ENCODE peak calls at places on chromosomes 12 and 14, in four cellular contexts. One of them, this sample, is unnamed.

GRCh38 chr14:38143651-38144505 is 63.8 kb upstream of the SSTR1 start:
- DNase-seq in tibial artery: no peak
- DNase-seq in lung: no peak
- DNase-seq in GM10248: no peak
- DNase-seq in this sample: no peak

GRCh38 chr12:70763666-70764065 is 126.4 kb upstream of the PTPRB start:
- DNase-seq in tibial artery: no peak
- DNase-seq in lung: no peak
- DNase-seq in GM10248: no peak
- DNase-seq in this sample: no peak

GRCh38 chr12:49470986-49471385 is 67.8 kb upstream of the KCNH3 start:
- DNase-seq in GM10248: no peak
- DNase-seq in lung: no peak
- DNase-seq in tibial artery: no peak
- DNase-seq in this sample: no peak

GRCh38 chr14:50726372-50727107 is 58.4 kb upstream of the SAV1 start:
- DNase-seq in tibial artery: no peak
- DNase-seq in GM10248: peak
- DNase-seq in lung: no peak
- DNase-seq in this sample: no peak

GRCh38 chr14:95045836-95046430 is 111.4 kb downstream of the DICER1 start:
- DNase-seq in tibial artery: no peak
- DNase-seq in GM10248: no peak
- DNase-seq in lung: no peak
- DNase-seq in this sample: no peak

GRCh38 chr14:68871392-68871791 is 78.5 kb upstream of the ZFP36L1 start:
- DNase-seq in GM10248: no peak
- DNase-seq in tibial artery: no peak
- DNase-seq in lung: no peak
- DNase-seq in this sample: no peak

GRCh38 chr12:31021809-31022492 is 51.7 kb upstream of the DDX11 start:
- DNase-seq in lung: no peak
- DNase-seq in GM10248: no peak
- DNase-seq in tibial artery: no peak
- DNase-seq in this sample: no peak

GRCh38 chr12:8818526-8818925 is 3.9 kb upstream of the A2ML1 start:
- DNase-seq in tibial artery: no peak
- DNase-seq in lung: no peak
- DNase-seq in GM10248: no peak
- DNase-seq in this sample: no peak

GRCh38 chr14:25103820-25104219 is 53.9 kb upstream of the STXBP6 start:
- DNase-seq in lung: no peak
- DNase-seq in tibial artery: no peak
- DNase-seq in GM10248: no peak
- DNase-seq in this sample: no peak

GRCh38 chr12:66960704-66961690 is 282.1 kb upstream of the GRIP1 start:
- DNase-seq in lung: no peak
- DNase-seq in tibial artery: no peak
- DNase-seq in GM10248: no peak
- DNase-seq in this sample: no peak

GRCh38 chr12:118498171-118498570 is 121.8 kb downstream of the SUDS3 start:
- DNase-seq in lung: no peak
- DNase-seq in GM10248: no peak
- DNase-seq in tibial artery: no peak
- DNase-seq in this sample: no peak

GRCh38 chr14:64746298-64747250 is 42.4 kb downstream of the PLEKHG3 start:
- DNase-seq in tibial artery: no peak
- DNase-seq in lung: no peak
- DNase-seq in GM10248: no peak
- DNase-seq in this sample: no peak

GRCh38 chr12:32134144-32134888 is 27.7 kb downstream of the BICD1 start:
- DNase-seq in GM10248: peak
- DNase-seq in tibial artery: no peak
- DNase-seq in lung: no peak
- DNase-seq in this sample: no peak

GRCh38 chr12:85253823-85254222 is 26.2 kb upstream of the ALX1 start:
- DNase-seq in GM10248: no peak
- DNase-seq in lung: no peak
- DNase-seq in tibial artery: no peak
- DNase-seq in this sample: no peak

GRCh38 chr12:33708935-33709334 is 269.3 kb upstream of the SYT10 start:
- DNase-seq in GM10248: no peak
- DNase-seq in lung: no peak
- DNase-seq in tibial artery: no peak
- DNase-seq in this sample: no peak

GRCh38 chr14:93040443-93040842 is 75.3 kb downstream of the ITPK1 start:
- DNase-seq in GM10248: no peak
- DNase-seq in lung: no peak
- DNase-seq in tibial artery: no peak
- DNase-seq in this sample: no peak

GRCh38 chr12:26798013-26798412 is 35.0 kb downstream of the ITPR2 start:
- DNase-seq in tibial artery: no peak
- DNase-seq in GM10248: peak
- DNase-seq in lung: no peak
- DNase-seq in this sample: peak

GRCh38 chr12:65305346-65305950 is 27.0 kb downstream of the MSRB3 start:
- DNase-seq in lung: no peak
- DNase-seq in GM10248: no peak
- DNase-seq in tibial artery: no peak
- DNase-seq in this sample: no peak

GRCh38 chr14:63164108-63164683 is 40.0 kb upstream of the RHOJ start:
- DNase-seq in lung: no peak
- DNase-seq in tibial artery: no peak
- DNase-seq in GM10248: no peak
- DNase-seq in this sample: no peak

GRCh38 chr14:32129124-32129523 is 52.0 kb downstream of the ARHGAP5 start:
- DNase-seq in tibial artery: no peak
- DNase-seq in lung: no peak
- DNase-seq in GM10248: no peak
- DNase-seq in this sample: no peak

DNA sequence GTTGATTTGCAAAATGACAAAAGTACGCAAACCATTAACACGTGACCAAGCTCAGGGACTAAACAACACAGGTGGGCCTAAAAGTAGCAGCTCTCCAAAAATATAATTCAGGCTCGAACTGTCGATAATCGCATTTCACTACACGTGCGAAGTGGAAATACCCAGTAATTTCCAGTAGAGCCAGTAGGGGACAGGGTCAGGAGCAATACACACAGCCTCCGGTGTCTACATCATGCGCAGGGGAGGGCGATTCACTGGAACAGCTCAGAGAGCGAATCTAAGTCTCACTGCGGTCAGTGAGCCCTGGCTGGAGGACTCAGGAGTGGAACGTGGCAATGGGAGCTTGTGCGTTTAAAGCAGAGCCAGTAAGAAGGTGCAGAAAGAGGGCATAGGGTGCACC is 40.4 kb downstream of the SETD3 start:
- DNase-seq in lung: no peak
- DNase-seq in GM10248: no peak
- DNase-seq in tibial artery: no peak
- DNase-seq in this sample: no peak
- TF ChIP-seq CTCF in lung: no peak
- TF ChIP-seq CTCF in GM10248: no peak
- TF ChIP-seq CTCF in tibial artery: no peak
- TF ChIP-seq CTCF in this sample: no peak

GRCh38 chr12:51922762-51923505 is 15.6 kb downstream of the ACVRL1 start:
- DNase-seq in GM10248: no peak
- DNase-seq in tibial artery: peak
- DNase-seq in lung: peak
- DNase-seq in this sample: no peak
- TF ChIP-seq CTCF in GM10248: no peak
- TF ChIP-seq CTCF in tibial artery: no peak
- TF ChIP-seq CTCF in lung: no peak
- TF ChIP-seq CTCF in this sample: no peak

GRCh38 chr14:70571139-70571538 is 29.3 kb downstream of the MED6 start:
- DNase-seq in GM10248: no peak
- DNase-seq in tibial artery: no peak
- DNase-seq in lung: no peak
- DNase-seq in this sample: no peak
- TF ChIP-seq CTCF in GM10248: no peak
- TF ChIP-seq CTCF in tibial artery: no peak
- TF ChIP-seq CTCF in lung: no peak
- TF ChIP-seq CTCF in this sample: no peak

GRCh38 chr12:127145929-127146789 is 1120.8 kb upstream of the TMEM132C start:
- DNase-seq in lung: peak
- DNase-seq in GM10248: no peak
- DNase-seq in tibial artery: no peak
- DNase-seq in this sample: no peak
- TF ChIP-seq CTCF in lung: no peak
- TF ChIP-seq CTCF in GM10248: no peak
- TF ChIP-seq CTCF in tibial artery: no peak
- TF ChIP-seq CTCF in this sample: no peak

GRCh38 chr12:6494351-6494743 is 445 bp downstream of the NCAPD2 start:
- DNase-seq in GM10248: no peak
- DNase-seq in tibial artery: no peak
- DNase-seq in lung: no peak
- DNase-seq in this sample: peak
- TF ChIP-seq CTCF in GM10248: no peak
- TF ChIP-seq CTCF in tibial artery: no peak
- TF ChIP-seq CTCF in lung: no peak
- TF ChIP-seq CTCF in this sample: no peak

DNA sequence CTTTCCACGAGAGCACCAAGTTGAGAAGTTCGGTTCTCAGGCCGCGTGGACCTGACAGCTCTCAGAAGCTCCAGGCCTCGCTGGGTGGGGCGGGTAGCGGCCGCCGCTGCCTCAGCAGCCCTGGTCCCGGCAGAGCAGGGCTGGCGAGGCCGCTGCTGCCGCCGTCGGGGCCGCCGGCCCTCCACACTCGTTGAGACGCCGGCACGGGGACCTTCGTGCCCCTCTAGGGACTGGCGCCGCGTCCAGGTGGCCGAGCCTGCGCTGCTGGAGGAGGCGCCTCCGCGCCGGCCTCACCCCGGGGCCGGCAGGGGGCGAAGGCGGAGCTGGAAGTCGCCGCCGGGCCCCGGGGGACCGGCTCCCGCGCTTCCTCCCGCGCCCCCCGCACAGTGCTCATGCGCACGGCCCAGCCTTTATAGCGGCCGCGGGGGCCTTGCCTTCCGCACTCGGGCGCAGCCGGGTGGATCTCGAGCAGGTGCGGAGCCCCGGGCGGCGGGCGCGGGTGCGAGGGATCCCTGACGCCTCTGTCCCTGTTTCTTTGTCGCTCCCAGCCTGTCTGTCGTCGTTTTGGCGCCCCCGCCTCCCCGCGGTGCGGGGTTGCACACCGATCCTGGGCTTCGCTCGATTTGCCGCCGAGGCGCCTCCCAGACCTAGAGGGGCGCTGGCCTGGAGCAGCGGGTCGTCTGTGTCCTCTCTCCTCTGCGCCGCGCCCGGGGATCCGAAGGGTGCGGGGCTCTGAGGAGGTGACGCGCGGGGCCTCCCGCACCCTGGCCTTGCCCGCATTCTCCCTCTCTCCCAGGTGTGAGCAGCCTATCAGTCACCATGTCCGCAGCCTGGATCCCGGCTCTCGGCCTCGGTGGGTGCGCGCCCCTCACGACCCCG is at the start of gene COCH:
- DNase-seq in GM10248: peak
- DNase-seq in lung: no peak
- DNase-seq in tibial artery: no peak
- DNase-seq in this sample: peak
- TF ChIP-seq CTCF in GM10248: peak
- TF ChIP-seq CTCF in lung: no peak
- TF ChIP-seq CTCF in tibial artery: peak
- TF ChIP-seq CTCF in this sample: peak

GRCh38 chr14:83826838-83827237 is 1703.1 kb upstream of the FLRT2 start:
- DNase-seq in GM10248: no peak
- DNase-seq in tibial artery: no peak
- DNase-seq in lung: no peak
- DNase-seq in this sample: no peak
- TF ChIP-seq CTCF in GM10248: no peak
- TF ChIP-seq CTCF in tibial artery: no peak
- TF ChIP-seq CTCF in lung: no peak
- TF ChIP-seq CTCF in this sample: no peak

GRCh38 chr12:125071456-125071855 is 6.2 kb downstream of the AACS start:
- DNase-seq in tibial artery: no peak
- DNase-seq in lung: no peak
- DNase-seq in GM10248: no peak
- DNase-seq in this sample: no peak

GRCh38 chr12:125068391-125068790 is 3.2 kb downstream of the AACS start:
- DNase-seq in GM10248: no peak
- DNase-seq in lung: no peak
- DNase-seq in tibial artery: no peak
- DNase-seq in this sample: no peak

GRCh38 chr12:125069616-125070015 is 4.4 kb downstream of the AACS start:
- DNase-seq in lung: no peak
- DNase-seq in tibial artery: no peak
- DNase-seq in GM10248: no peak
- DNase-seq in this sample: no peak

GRCh38 chr12:125070661-125071390 is 5.6 kb downstream of the AACS start:
- DNase-seq in tibial artery: no peak
- DNase-seq in GM10248: no peak
- DNase-seq in lung: no peak
- DNase-seq in this sample: no peak

DNA sequence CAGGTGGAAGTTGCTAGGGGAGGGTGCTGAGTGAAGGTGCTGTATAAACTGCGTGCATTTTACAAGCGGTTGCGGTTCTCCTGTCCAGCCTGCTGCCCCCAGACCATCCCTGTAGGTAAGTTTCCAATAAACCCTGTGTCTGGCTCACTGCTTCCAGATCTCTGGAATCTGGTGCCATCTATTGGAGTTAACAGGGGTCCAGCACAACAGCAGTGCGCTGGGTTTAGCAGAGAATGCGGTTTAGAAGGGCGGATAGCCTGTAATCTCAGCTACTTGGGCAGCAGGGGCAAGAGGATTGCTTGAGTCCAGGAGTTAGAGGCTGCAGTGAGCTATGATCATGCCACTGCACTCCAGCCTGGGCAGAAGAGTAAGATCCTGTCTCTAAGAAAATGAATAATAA is 4.9 kb downstream of the AACS start:
- DNase-seq in lung: no peak
- DNase-seq in tibial artery: no peak
- DNase-seq in GM10248: no peak
- DNase-seq in this sample: no peak
- TF ChIP-seq CTCF in lung: no peak
- TF ChIP-seq CTCF in tibial artery: no peak
- TF ChIP-seq CTCF in GM10248: no peak
- TF ChIP-seq CTCF in this sample: no peak